ENCODE peak calls at places on chromosomes 7 and 10, in ten cellular contexts. One of them, this sample, is unnamed.

GRCh38 chr10:100827819-100828743 is 82.7 kb downstream of the PAX2 start:
- DNase-seq in GM10248: peak; percentile 60
- DNase-seq in AG09309: no peak
- DNase-seq in ovary: no peak
- DNase-seq in right lobe of liver: no peak
- DNase-seq in astrocyte of the spinal cord: no peak
- DNase-seq in endothelial cell: peak; percentile 60
- DNase-seq in GM23338: peak; percentile 77
- DNase-seq in mammary epithelial cell: peak; percentile 3
- DNase-seq in mesothelial cell of epicardium: no peak
- DNase-seq in this sample: peak; percentile 50

GRCh38 chr10:92695679-92696605 is 6.2 kb downstream of the HHEX start:
- DNase-seq in mammary epithelial cell: no peak
- DNase-seq in AG09309: no peak
- DNase-seq in mesothelial cell of epicardium: no peak
- DNase-seq in endothelial cell: peak; percentile 50
- DNase-seq in astrocyte of the spinal cord: peak; percentile 71
- DNase-seq in right lobe of liver: peak; percentile 82
- DNase-seq in GM23338: peak; percentile 56
- DNase-seq in GM10248: no peak
- DNase-seq in ovary: peak; percentile 52
- DNase-seq in this sample: no peak

GRCh38 chr10:119270893-119271361 is 63.6 kb downstream of the GRK5 start:
- DNase-seq in right lobe of liver: peak; percentile 86
- DNase-seq in GM10248: peak; percentile 70
- DNase-seq in GM23338: no peak
- DNase-seq in astrocyte of the spinal cord: no peak
- DNase-seq in ovary: peak; percentile 65
- DNase-seq in AG09309: no peak
- DNase-seq in endothelial cell: peak; percentile 28
- DNase-seq in mesothelial cell of epicardium: no peak
- DNase-seq in mammary epithelial cell: no peak
- DNase-seq in this sample: no peak

GRCh38 chr10:26556756-26557640 is 118.9 kb downstream of the APBB1IP start:
- DNase-seq in endothelial cell: peak; percentile 28
- DNase-seq in AG09309: peak; percentile 45
- DNase-seq in GM23338: peak; percentile 80
- DNase-seq in GM10248: peak; percentile 55
- DNase-seq in ovary: no peak
- DNase-seq in mesothelial cell of epicardium: no peak
- DNase-seq in astrocyte of the spinal cord: peak; percentile 40
- DNase-seq in mammary epithelial cell: peak; percentile 26
- DNase-seq in right lobe of liver: no peak
- DNase-seq in this sample: peak; percentile 21

GRCh38 chr10:60140681-60141632 is 234.6 kb upstream of the CCDC6 start:
- DNase-seq in GM23338: peak; percentile 95
- DNase-seq in right lobe of liver: no peak
- DNase-seq in AG09309: no peak
- DNase-seq in mesothelial cell of epicardium: no peak
- DNase-seq in endothelial cell: peak; percentile 9
- DNase-seq in ovary: peak; percentile 29
- DNase-seq in mammary epithelial cell: no peak
- DNase-seq in GM10248: no peak
- DNase-seq in astrocyte of the spinal cord: peak; percentile 62
- DNase-seq in this sample: peak; percentile 20

GRCh38 chr10:16854623-16855022 is 37.4 kb upstream of the RSU1 start:
- DNase-seq in AG09309: no peak
- DNase-seq in GM10248: no peak
- DNase-seq in ovary: no peak
- DNase-seq in GM23338: no peak
- DNase-seq in mesothelial cell of epicardium: no peak
- DNase-seq in astrocyte of the spinal cord: no peak
- DNase-seq in endothelial cell: no peak
- DNase-seq in mammary epithelial cell: peak; percentile 66
- DNase-seq in right lobe of liver: no peak
- DNase-seq in this sample: no peak

GRCh38 chr10:89923661-89924060 is 222.3 kb downstream of the KIF20B start:
- DNase-seq in AG09309: no peak
- DNase-seq in astrocyte of the spinal cord: no peak
- DNase-seq in endothelial cell: no peak
- DNase-seq in ovary: no peak
- DNase-seq in GM23338: no peak
- DNase-seq in mesothelial cell of epicardium: no peak
- DNase-seq in GM10248: no peak
- DNase-seq in right lobe of liver: no peak
- DNase-seq in mammary epithelial cell: peak; percentile 47
- DNase-seq in this sample: no peak

GRCh38 chr10:129631011-129631410 is 164.0 kb downstream of the MGMT start:
- DNase-seq in right lobe of liver: no peak
- DNase-seq in astrocyte of the spinal cord: no peak
- DNase-seq in mammary epithelial cell: no peak
- DNase-seq in AG09309: no peak
- DNase-seq in GM10248: no peak
- DNase-seq in GM23338: no peak
- DNase-seq in mesothelial cell of epicardium: no peak
- DNase-seq in ovary: no peak
- DNase-seq in endothelial cell: no peak
- DNase-seq in this sample: no peak

GRCh38 chr10:43692051-43692825 is 43.6 kb upstream of the ZNF32 start:
- DNase-seq in GM10248: no peak
- DNase-seq in endothelial cell: no peak
- DNase-seq in mammary epithelial cell: no peak
- DNase-seq in mesothelial cell of epicardium: no peak
- DNase-seq in right lobe of liver: no peak
- DNase-seq in AG09309: peak; percentile 85
- DNase-seq in astrocyte of the spinal cord: no peak
- DNase-seq in GM23338: no peak
- DNase-seq in ovary: no peak
- DNase-seq in this sample: no peak

GRCh38 chr10:88545359-88545758 is 37.8 kb downstream of the RNLS start:
- DNase-seq in GM10248: no peak
- DNase-seq in ovary: no peak
- DNase-seq in right lobe of liver: no peak
- DNase-seq in endothelial cell: no peak
- DNase-seq in GM23338: no peak
- DNase-seq in mesothelial cell of epicardium: no peak
- DNase-seq in mammary epithelial cell: no peak
- DNase-seq in astrocyte of the spinal cord: no peak
- DNase-seq in AG09309: no peak
- DNase-seq in this sample: no peak

GRCh38 chr7:2873686-2874551 is 29.8 kb upstream of the GNA12 start:
- DNase-seq in ovary: no peak
- DNase-seq in GM10248: peak; percentile 8
- DNase-seq in endothelial cell: no peak
- DNase-seq in right lobe of liver: no peak
- DNase-seq in GM23338: peak; percentile 60
- DNase-seq in mammary epithelial cell: peak; percentile 99
- DNase-seq in mesothelial cell of epicardium: no peak
- DNase-seq in astrocyte of the spinal cord: peak; percentile 95
- DNase-seq in AG09309: peak; percentile 63
- DNase-seq in this sample: no peak

GRCh38 chr7:111076205-111076604 is 14.7 kb upstream of the LRRN3 start:
- DNase-seq in mammary epithelial cell: peak; percentile 19
- DNase-seq in GM10248: no peak
- DNase-seq in ovary: no peak
- DNase-seq in astrocyte of the spinal cord: peak; percentile 86
- DNase-seq in GM23338: no peak
- DNase-seq in mesothelial cell of epicardium: no peak
- DNase-seq in endothelial cell: no peak
- DNase-seq in right lobe of liver: no peak
- DNase-seq in AG09309: no peak
- DNase-seq in this sample: no peak

GRCh38 chr7:69457912-69458491 is 140.3 kb upstream of the AUTS2 start:
- DNase-seq in mammary epithelial cell: no peak
- DNase-seq in endothelial cell: no peak
- DNase-seq in mesothelial cell of epicardium: no peak
- DNase-seq in right lobe of liver: peak; percentile 68
- DNase-seq in AG09309: no peak
- DNase-seq in ovary: no peak
- DNase-seq in GM10248: no peak
- DNase-seq in GM23338: peak; percentile 74
- DNase-seq in astrocyte of the spinal cord: peak; percentile 5
- DNase-seq in this sample: no peak

GRCh38 chr7:44131173-44132009 is 8.0 kb upstream of the POLD2 start:
- DNase-seq in AG09309: no peak
- DNase-seq in right lobe of liver: peak; percentile 85
- DNase-seq in ovary: no peak
- DNase-seq in endothelial cell: no peak
- DNase-seq in astrocyte of the spinal cord: no peak
- DNase-seq in GM10248: no peak
- DNase-seq in mesothelial cell of epicardium: no peak
- DNase-seq in GM23338: peak; percentile 50
- DNase-seq in mammary epithelial cell: peak; percentile 6
- DNase-seq in this sample: no peak
- TF ChIP-seq CTCF in AG09309: peak; percentile 57
- TF ChIP-seq CTCF in right lobe of liver: peak; percentile 81
- TF ChIP-seq CTCF in ovary: no peak
- TF ChIP-seq CTCF in endothelial cell: no peak
- TF ChIP-seq CTCF in astrocyte of the spinal cord: peak; percentile 51
- TF ChIP-seq CTCF in GM10248: no peak
- TF ChIP-seq CTCF in mesothelial cell of epicardium: no peak
- TF ChIP-seq CTCF in GM23338: peak; percentile 68
- TF ChIP-seq CTCF in mammary epithelial cell: peak; percentile 35
- TF ChIP-seq CTCF in this sample: peak; percentile 37

DNA sequence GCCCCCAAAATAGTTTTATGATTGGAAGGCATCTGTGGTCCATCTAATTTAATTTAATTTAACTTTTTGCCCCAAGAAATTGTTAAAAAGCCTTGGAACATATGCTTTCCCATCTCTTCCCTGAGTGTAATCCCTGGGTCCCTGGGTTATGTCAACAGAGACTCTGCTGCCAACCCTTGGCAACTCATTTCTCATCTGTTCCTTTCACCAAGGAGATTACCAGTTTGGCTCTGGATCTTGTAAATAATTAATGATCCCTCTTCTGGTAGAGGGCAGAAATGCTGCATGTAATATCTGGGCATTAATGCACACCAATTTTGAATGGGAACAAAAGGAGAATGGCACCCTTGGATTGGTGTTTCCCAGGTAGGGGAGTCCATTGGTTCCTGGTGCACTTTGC is 514.2 kb downstream of the CCSER2 start:
- DNase-seq in ovary: no peak
- DNase-seq in GM10248: no peak
- DNase-seq in AG09309: no peak
- DNase-seq in astrocyte of the spinal cord: no peak
- DNase-seq in right lobe of liver: no peak
- DNase-seq in mesothelial cell of epicardium: no peak
- DNase-seq in GM23338: no peak
- DNase-seq in endothelial cell: no peak
- DNase-seq in mammary epithelial cell: no peak
- DNase-seq in this sample: no peak
- TF ChIP-seq CTCF in ovary: no peak
- TF ChIP-seq CTCF in GM10248: no peak
- TF ChIP-seq CTCF in AG09309: no peak
- TF ChIP-seq CTCF in astrocyte of the spinal cord: no peak
- TF ChIP-seq CTCF in right lobe of liver: peak; percentile 30
- TF ChIP-seq CTCF in mesothelial cell of epicardium: no peak
- TF ChIP-seq CTCF in GM23338: no peak
- TF ChIP-seq CTCF in endothelial cell: no peak
- TF ChIP-seq CTCF in mammary epithelial cell: no peak
- TF ChIP-seq CTCF in this sample: no peak

GRCh38 chr7:92782855-92783254 is 53.5 kb downstream of the CDK6 start:
- DNase-seq in GM23338: peak; percentile 19
- DNase-seq in endothelial cell: no peak
- DNase-seq in mammary epithelial cell: no peak
- DNase-seq in mesothelial cell of epicardium: no peak
- DNase-seq in AG09309: no peak
- DNase-seq in right lobe of liver: no peak
- DNase-seq in GM10248: no peak
- DNase-seq in ovary: no peak
- DNase-seq in astrocyte of the spinal cord: no peak
- DNase-seq in this sample: no peak

GRCh38 chr7:92777993-92778392 is 58.4 kb downstream of the CDK6 start:
- DNase-seq in GM10248: no peak
- DNase-seq in GM23338: no peak
- DNase-seq in astrocyte of the spinal cord: no peak
- DNase-seq in endothelial cell: no peak
- DNase-seq in mammary epithelial cell: no peak
- DNase-seq in mesothelial cell of epicardium: no peak
- DNase-seq in ovary: no peak
- DNase-seq in AG09309: no peak
- DNase-seq in right lobe of liver: no peak
- DNase-seq in this sample: no peak

GRCh38 chr7:92782236-92782635 is 54.1 kb downstream of the CDK6 start:
- DNase-seq in AG09309: no peak
- DNase-seq in ovary: no peak
- DNase-seq in astrocyte of the spinal cord: no peak
- DNase-seq in GM10248: no peak
- DNase-seq in mesothelial cell of epicardium: no peak
- DNase-seq in endothelial cell: no peak
- DNase-seq in GM23338: no peak
- DNase-seq in right lobe of liver: no peak
- DNase-seq in mammary epithelial cell: no peak
- DNase-seq in this sample: no peak

GRCh38 chr7:92781117-92781720 is 55.2 kb downstream of the CDK6 start:
- DNase-seq in endothelial cell: no peak
- DNase-seq in mesothelial cell of epicardium: no peak
- DNase-seq in AG09309: no peak
- DNase-seq in mammary epithelial cell: no peak
- DNase-seq in GM10248: no peak
- DNase-seq in right lobe of liver: peak; percentile 68
- DNase-seq in ovary: peak; percentile 25
- DNase-seq in GM23338: no peak
- DNase-seq in astrocyte of the spinal cord: no peak
- DNase-seq in this sample: no peak

GRCh38 chr7:92778972-92779371 is 57.4 kb downstream of the CDK6 start:
- DNase-seq in AG09309: peak; percentile 76
- DNase-seq in ovary: peak; percentile 28
- DNase-seq in GM23338: no peak
- DNase-seq in endothelial cell: no peak
- DNase-seq in astrocyte of the spinal cord: peak; percentile 76
- DNase-seq in GM10248: no peak
- DNase-seq in mesothelial cell of epicardium: no peak
- DNase-seq in mammary epithelial cell: peak; percentile 32
- DNase-seq in right lobe of liver: no peak
- DNase-seq in this sample: no peak
- TF ChIP-seq CTCF in AG09309: peak; percentile 5
- TF ChIP-seq CTCF in ovary: no peak
- TF ChIP-seq CTCF in GM23338: no peak
- TF ChIP-seq CTCF in endothelial cell: no peak
- TF ChIP-seq CTCF in astrocyte of the spinal cord: peak; percentile 5
- TF ChIP-seq CTCF in GM10248: no peak
- TF ChIP-seq CTCF in mesothelial cell of epicardium: no peak
- TF ChIP-seq CTCF in mammary epithelial cell: no peak
- TF ChIP-seq CTCF in right lobe of liver: no peak
- TF ChIP-seq CTCF in this sample: no peak

DNA sequence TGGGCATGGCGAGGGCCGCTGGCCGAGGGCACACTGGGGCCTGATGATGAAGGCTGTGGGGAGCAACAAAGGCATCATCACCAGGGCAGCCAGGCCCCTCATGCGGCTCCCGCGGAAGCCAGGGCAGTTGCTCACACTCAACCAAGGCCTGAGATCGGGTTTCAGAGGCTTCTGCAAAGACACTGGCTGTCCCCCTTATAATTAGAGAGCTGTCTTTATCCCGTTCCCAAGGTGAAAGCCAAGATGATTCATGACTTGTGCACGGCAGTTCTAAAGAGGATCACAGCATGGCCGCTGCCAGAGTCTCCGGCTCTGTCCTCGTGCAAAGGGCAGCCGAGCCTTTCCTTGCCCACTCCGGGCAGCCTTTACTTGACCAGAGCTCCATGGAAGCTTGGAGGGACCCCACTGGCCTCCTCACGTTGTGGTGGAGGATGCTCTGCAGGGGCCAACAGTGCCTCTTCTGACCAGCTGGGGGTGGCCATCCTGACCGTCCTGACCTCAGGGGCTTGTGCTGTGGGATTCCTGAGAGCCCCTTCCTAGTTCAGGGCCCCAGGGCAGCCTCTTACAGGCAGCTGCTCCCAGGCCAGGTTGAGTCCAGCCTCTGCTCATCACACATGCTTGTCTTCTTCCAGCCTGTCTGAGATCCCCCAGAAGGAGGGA is 82.3 kb downstream of the PRKAG2 start:
- DNase-seq in GM10248: no peak
- DNase-seq in mammary epithelial cell: no peak
- DNase-seq in astrocyte of the spinal cord: peak; percentile 45
- DNase-seq in mesothelial cell of epicardium: no peak
- DNase-seq in endothelial cell: no peak
- DNase-seq in AG09309: no peak
- DNase-seq in right lobe of liver: peak; percentile 45
- DNase-seq in GM23338: peak; percentile 31
- DNase-seq in ovary: no peak
- DNase-seq in this sample: no peak
- TF ChIP-seq CTCF in GM10248: no peak
- TF ChIP-seq CTCF in mammary epithelial cell: no peak
- TF ChIP-seq CTCF in astrocyte of the spinal cord: no peak
- TF ChIP-seq CTCF in mesothelial cell of epicardium: no peak
- TF ChIP-seq CTCF in endothelial cell: no peak
- TF ChIP-seq CTCF in AG09309: no peak
- TF ChIP-seq CTCF in right lobe of liver: no peak
- TF ChIP-seq CTCF in GM23338: no peak
- TF ChIP-seq CTCF in ovary: no peak
- TF ChIP-seq CTCF in this sample: no peak

This sample was measured in neural crest cell.